ENCODE peak calls at places on chromosomes 4 and X, in four cellular contexts. N is activated gamma-delta T cell treated with anti-CD3 and anti-CD28 coated beads, Interleukin-2, amount 50 U/mL, for 16 hours; G is islet precursor cell; Z is GM12865. U is an unnamed sample.

GRCh38 chr4:55634417-55635128 is 1.5 kb downstream of the NMU start:
- DNase-seq in N (no peak), G (no peak), Z (no peak), U (no peak)

GRCh38 chrX:30156880-30157560 is 58.3 kb upstream of the MAGEB2 start:
- DNase-seq in N (no peak), G (no peak), Z (no peak), U (no peak)

GRCh38 chrX:45769919-45770582 is 569.4 kb upstream of the DIPK2B start:
- DNase-seq in N (no peak), G (peak; percentile 76), Z (peak; percentile 72), U (peak; percentile 76)

GRCh38 chr4:45646885-45647598 is 476.8 kb downstream of the GABRG1 start:
- DNase-seq in N (no peak), G (no peak), Z (no peak), U (no peak)

GRCh38 chrX:42771836-42772335 is 6.1 kb downstream of the PPP1R2C start:
- DNase-seq in N (no peak), G (no peak), Z (no peak), U (no peak)

GRCh38 chr4:112145820-112146813 is 863 bp downstream of the FAM241A start:
- DNase-seq in N (peak; percentile 60), G (peak; percentile 75), Z (peak; percentile 78), U (peak; percentile 41)

GRCh38 chrX:20067709-20068315 is 48.9 kb downstream of the MAP7D2 start:
- DNase-seq in N (no peak), G (peak; percentile 85), Z (peak; percentile 2), U (peak; percentile 88)

GRCh38 chrX:7083468-7084396 is 63.8 kb upstream of the STS start:
- DNase-seq in N (peak; percentile 56), G (peak; percentile 73), Z (peak; percentile 91), U (no peak)

GRCh38 chr4:60865238-60865637 is 334.9 kb upstream of the ADGRL3 start:
- DNase-seq in N (no peak), G (peak; percentile 65), Z (no peak), U (no peak)

GRCh38 chr4:42618018-42618417 is 38.9 kb downstream of the ATP8A1 start:
- DNase-seq in N (no peak), G (no peak), Z (no peak), U (no peak)

U was measured in uterus.